ENCODE peak calls at places on chromosomes 11 and 22, in six cellular contexts. T, L, S, W, Z and Q are unnamed samples.

GRCh38 chr11:45456686-45457085 is 170.5 kb upstream of the SYT13 start:
- DNase-seq in T (no peak), L (no peak), S (no peak), W (no peak), Z (no peak), Q (no peak)

GRCh38 chr11:9831122-9831521 is 167.2 kb downstream of the SWAP70 start:
- DNase-seq in T (no peak), L (no peak), S (no peak), W (peak), Z (no peak), Q (no peak)

GRCh38 chr11:1936072-1936780 is 10.9 kb upstream of the MRPL23 start:
- DNase-seq in T (no peak), L (peak), S (no peak), W (no peak), Z (no peak), Q (no peak)

GRCh38 chr22:35575116-35575748 is 34.6 kb downstream of the RASD2 start:
- DNase-seq in T (no peak), L (no peak), S (no peak), W (no peak), Z (no peak), Q (peak)

GRCh38 chr22:40310081-40310770 is 36.1 kb upstream of the ADSL start:
- DNase-seq in T (no peak), L (no peak), S (no peak), W (no peak), Z (peak), Q (no peak)

GRCh38 chr11:46129133-46129532 is 7.9 kb upstream of the PHF21A start:
- DNase-seq in T (no peak), L (no peak), S (no peak), W (no peak), Z (no peak), Q (no peak)

GRCh38 chr22:37018815-37019308 is 385 bp downstream of the TST start:
- DNase-seq in T (peak), L (peak), S (no peak), W (peak), Z (peak), Q (peak)

GRCh38 chr11:68271023-68271780 is 571 bp downstream of the C11orf24 start:
- DNase-seq in T (peak), L (peak), S (peak), W (peak), Z (peak), Q (peak)

GRCh38 chr22:46694423-46695170 is 43.5 kb downstream of the CERK start:
- DNase-seq in T (no peak), L (peak), S (no peak), W (no peak), Z (no peak), Q (no peak)

GRCh38 chr11:118522571-118523072 is 4.7 kb upstream of the TTC36 start:
- DNase-seq in T (no peak), L (no peak), S (no peak), W (peak), Z (no peak), Q (peak)

GRCh38 chr11:2535673-2536439 is 91.0 kb downstream of the KCNQ1 start:
- DNase-seq in T (no peak), L (peak), S (no peak), W (no peak), Z (peak), Q (no peak)

GRCh38 chr11:118434123-118434552 is 2.2 kb upstream of the KMT2A start:
- DNase-seq in T (no peak), L (no peak), S (no peak), W (peak), Z (no peak), Q (no peak)

GRCh38 chr11:65425971-65426838 is 3.6 kb downstream of the NEAT1 start:
- DNase-seq in T (no peak), L (no peak), S (peak), W (no peak), Z (peak), Q (no peak)

GRCh38 chr22:44765571-44766285 is 13.4 kb downstream of the ARHGAP8 start:
- DNase-seq in T (no peak), L (peak), S (no peak), W (no peak), Z (no peak), Q (no peak)

GRCh38 chr11:69257134-69257533 is 36.8 kb upstream of the MYEOV start:
- DNase-seq in T (no peak), L (no peak), S (no peak), W (no peak), Z (no peak), Q (no peak)

GRCh38 chr11:62295504-62295903 is 3.4 kb downstream of the SCGB1D4 start:
- DNase-seq in T (no peak), L (no peak), S (no peak), W (peak), Z (no peak), Q (no peak)

GRCh38 chr11:45530111-45530510 is 135.3 kb downstream of the CHST1 start:
- DNase-seq in T (no peak), L (no peak), S (no peak), W (no peak), Z (no peak), Q (no peak)

GRCh38 chr11:72682238-72682872 is 8.1 kb upstream of the PDE2A start:
- DNase-seq in T (no peak), L (no peak), S (no peak), W (no peak), Z (no peak), Q (no peak)

GRCh38 chr11:122663764-122664163 is 8.2 kb downstream of the UBASH3B start:
- DNase-seq in T (no peak), L (no peak), S (no peak), W (no peak), Z (no peak), Q (no peak)

GRCh38 chr11:63845911-63846310 is 7.0 kb downstream of the MARK2 start:
- DNase-seq in T (no peak), L (no peak), S (no peak), W (no peak), Z (no peak), Q (no peak)

GRCh38 chr11:1198766-1199688 is 23.8 kb upstream of the MUC5B start:
- DNase-seq in T (no peak), L (peak), S (no peak), W (no peak), Z (peak), Q (no peak)

GRCh38 chr11:45995342-45995734 is 72.9 kb downstream of the LARGE2 start:
- DNase-seq in T (no peak), L (no peak), S (no peak), W (no peak), Z (no peak), Q (no peak)

GRCh38 chr11:100467821-100468508 is 219.1 kb upstream of the ARHGAP42 start:
- DNase-seq in T (no peak), L (no peak), S (no peak), W (no peak), Z (no peak), Q (no peak)

GRCh38 chr22:21797444-21798221 is 62.0 kb upstream of the YPEL1 start:
- DNase-seq in T (no peak), L (no peak), S (no peak), W (no peak), Z (no peak), Q (no peak)

GRCh38 chr22:33288078-33288477 is 229.9 kb upstream of the SYN3 start:
- DNase-seq in T (no peak), L (no peak), S (no peak), W (no peak), Z (no peak), Q (no peak)

GRCh38 chr22:41169157-41169556 is 36.0 kb upstream of the L3MBTL2 start:
- DNase-seq in T (no peak), L (no peak), S (no peak), W (no peak), Z (no peak), Q (no peak)

GRCh38 chr11:67238894-67239794 is 27.1 kb upstream of the GRK2 start:
- DNase-seq in T (no peak), L (no peak), S (peak), W (no peak), Z (no peak), Q (peak)
- H3K4me3 ChIP-seq in T (peak), L (peak), S (peak), W (peak), Z (no peak), Q (peak)

GRCh38 chr11:41309716-41310115 is 149.7 kb downstream of the LRRC4C start:
- DNase-seq in T (no peak), L (no peak), S (peak), W (peak), Z (no peak), Q (no peak)
- TF ChIP-seq CTCF in T (no peak), L (no peak), S (peak), W (peak), Z (no peak), Q (peak)

DNA sequence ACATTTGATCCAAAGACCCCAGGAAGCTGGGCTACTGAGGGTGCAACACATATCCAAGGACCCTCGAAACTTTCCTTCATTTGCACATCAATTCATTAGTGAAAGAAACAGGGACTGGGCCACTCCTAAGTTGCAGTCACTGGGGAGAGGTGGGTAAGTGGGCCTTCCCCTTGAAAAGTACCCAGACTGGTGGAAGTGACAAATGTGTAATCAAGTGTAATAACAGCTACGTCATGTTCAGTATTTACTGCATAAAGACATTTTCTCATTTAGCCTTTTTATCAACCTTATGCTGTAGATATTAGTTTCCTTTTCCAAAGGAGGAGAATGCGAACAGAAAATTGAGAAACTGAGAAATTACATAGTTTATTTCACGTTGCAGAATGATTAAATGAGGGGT is 101.9 kb upstream of the OLFML1 start:
- DNase-seq in T (no peak), L (no peak), S (no peak), W (no peak), Z (no peak), Q (no peak)
- H3K4me3 ChIP-seq in T (no peak), L (no peak), S (no peak), W (no peak), Z (no peak), Q (no peak)

DNA sequence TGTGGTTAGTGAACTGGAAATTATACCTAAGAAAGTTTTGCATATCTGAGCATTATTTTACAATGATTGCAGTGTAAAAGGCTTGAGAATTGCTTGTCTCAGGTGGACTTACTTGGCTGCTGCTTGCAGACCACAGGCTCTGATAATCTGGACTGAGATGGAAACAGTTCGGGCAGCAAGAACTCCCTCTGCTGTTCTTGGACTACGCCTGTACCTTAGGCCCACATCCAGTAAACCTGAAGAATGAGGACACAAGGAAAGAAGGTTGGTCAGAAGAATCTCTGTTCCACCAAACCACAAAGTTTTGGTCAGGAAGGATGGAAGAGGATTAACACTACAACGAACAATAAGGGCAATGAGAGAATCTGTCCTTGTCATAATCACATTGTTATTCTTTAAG is 80.1 kb downstream of the C2CD3 start:
- DNase-seq in T (no peak), L (no peak), S (no peak), W (no peak), Z (no peak), Q (peak)
- TF ChIP-seq CTCF in T (no peak), L (no peak), S (no peak), W (peak), Z (no peak), Q (peak)